ENCODE peak calls at places on chromosome 1, in nine cellular contexts. Y, L, A, D, M, P, B, R and G are unnamed samples.

GRCh38 chr1:74733616-74734484 is 898 bp downstream of the TYW3 start:
- DNase-seq in D (peak), R (peak), B (peak), P (no peak), Y (peak), M (peak), L (peak), A (peak), G (no peak)

GRCh38 chr1:21524220-21524619 is 15.0 kb downstream of the ALPL start:
- DNase-seq in Y (no peak), A (no peak), R (no peak), P (no peak), D (no peak), M (no peak), B (no peak), L (no peak), G (no peak)

GRCh38 chr1:68112835-68113243 is 62.4 kb upstream of the DIRAS3 start:
- DNase-seq in A (peak), P (no peak), R (no peak), M (no peak), L (peak), D (peak), Y (no peak), B (peak), G (no peak)

GRCh38 chr1:41713557-41714327 is 205.0 kb downstream of the HIVEP3 start:
- DNase-seq in Y (no peak), D (peak), R (no peak), B (peak), L (peak), P (no peak), A (no peak), M (no peak), G (no peak)

GRCh38 chr1:234409328-234409727 is 36.1 kb downstream of the COA6 start:
- DNase-seq in Y (no peak), A (no peak), D (peak), P (no peak), R (no peak), B (no peak), M (no peak), L (no peak), G (no peak)

GRCh38 chr1:77175230-77175844 is 43.9 kb downstream of the PIGK start:
- DNase-seq in R (no peak), P (no peak), L (no peak), A (peak), D (peak), Y (no peak), B (peak), M (no peak), G (no peak)

GRCh38 chr1:48492392-48492791 is 20.4 kb upstream of the SPATA6 start:
- DNase-seq in P (no peak), A (no peak), L (no peak), R (no peak), B (no peak), Y (peak), D (no peak), M (no peak), G (no peak)

GRCh38 chr1:177824508-177824982 is 145.3 kb downstream of the SEC16B start:
- DNase-seq in Y (no peak), P (no peak), M (no peak), L (no peak), B (no peak), D (no peak), A (no peak), R (no peak), G (no peak)

GRCh38 chr1:108854226-108855019 is 2.5 kb downstream of the AKNAD1 start:
- DNase-seq in Y (no peak), P (no peak), A (no peak), D (no peak), R (no peak), B (no peak), M (no peak), L (no peak), G (no peak)

GRCh38 chr1:155048449-155049334 is 2.4 kb upstream of the ADAM15 start:
- DNase-seq in A (no peak), P (no peak), Y (no peak), D (no peak), B (no peak), M (no peak), L (no peak), R (no peak), G (no peak)

GRCh38 chr1:65799601-65800000 is 6.9 kb downstream of the PDE4B start:
- DNase-seq in P (no peak), B (no peak), Y (no peak), A (no peak), D (no peak), L (no peak), M (no peak), R (no peak), G (no peak)

GRCh38 chr1:67834246-67834877 is 1.1 kb upstream of the GNG12 start:
- DNase-seq in P (no peak), B (no peak), Y (no peak), D (no peak), R (no peak), M (no peak), A (no peak), L (no peak), G (no peak)

GRCh38 chr1:203078478-203078877 is 7.3 kb downstream of the MYOG start:
- DNase-seq in R (no peak), M (no peak), Y (peak), L (no peak), B (no peak), P (no peak), A (no peak), D (no peak), G (no peak)

GRCh38 chr1:187045371-187045770 is 216.6 kb downstream of the PLA2G4A start:
- DNase-seq in M (no peak), A (no peak), P (no peak), L (no peak), Y (no peak), D (no peak), B (no peak), R (no peak), G (no peak)

GRCh38 chr1:156409424-156409823 is 40.4 kb downstream of the RHBG start:
- DNase-seq in Y (no peak), L (no peak), M (no peak), P (no peak), R (no peak), A (no peak), D (no peak), B (no peak), G (no peak)

GRCh38 chr1:3534803-3535637 is 76.3 kb downstream of the MEGF6 start:
- DNase-seq in A (no peak), Y (no peak), D (no peak), R (no peak), B (no peak), L (no peak), M (no peak), P (no peak), G (no peak)

GRCh38 chr1:234755449-234755863 is 145.5 kb upstream of the IRF2BP2 start:
- DNase-seq in A (peak), B (peak), R (no peak), P (peak), L (peak), Y (peak), M (peak), D (peak), G (peak)

GRCh38 chr1:60825593-60825992 is 256.8 kb upstream of the NFIA start:
- DNase-seq in P (no peak), R (no peak), B (no peak), Y (peak), D (no peak), L (peak), M (no peak), A (no peak), G (no peak)

GRCh38 chr1:227924838-227925574 is 22.7 kb downstream of the WNT9A start:
- DNase-seq in P (no peak), B (no peak), A (no peak), R (no peak), Y (no peak), L (no peak), D (no peak), M (no peak), G (no peak)

GRCh38 chr1:109918077-109918606 is 7.5 kb downstream of the CSF1 start:
- DNase-seq in R (no peak), B (no peak), A (no peak), P (no peak), M (no peak), Y (peak), D (no peak), L (no peak), G (no peak)

GRCh38 chr1:164754088-164754600 is 195.2 kb downstream of the PBX1 start:
- DNase-seq in L (no peak), P (peak), Y (peak), R (no peak), A (no peak), B (no peak), D (peak), M (no peak), G (no peak)

GRCh38 chr1:27589841-27590426 is 14.0 kb downstream of the AHDC1 start:
- DNase-seq in R (no peak), D (peak), L (peak), B (no peak), A (no peak), Y (no peak), P (peak), M (no peak), G (no peak)

GRCh38 chr1:41537788-41538351 is 53.4 kb upstream of the EDN2 start:
- DNase-seq in L (no peak), D (peak), A (no peak), P (peak), Y (peak), M (no peak), R (no peak), B (peak), G (no peak)

GRCh38 chr1:230176871-230177411 is 109.9 kb downstream of the GALNT2 start:
- DNase-seq in M (no peak), R (no peak), B (no peak), Y (no peak), P (peak), L (no peak), D (peak), A (no peak), G (no peak)

GRCh38 chr1:36925251-36925650 is 109.1 kb downstream of the GRIK3 start:
- DNase-seq in P (peak), D (no peak), Y (no peak), R (no peak), L (no peak), A (no peak), B (no peak), M (no peak), G (no peak)

GRCh38 chr1:181101581-181102226 is 13.2 kb downstream of the IER5 start:
- DNase-seq in M (no peak), B (no peak), P (no peak), R (no peak), L (peak), A (no peak), D (peak), Y (no peak), G (no peak)

GRCh38 chr1:179190861-179191260 is 38.6 kb downstream of the ABL2 start:
- DNase-seq in Y (no peak), M (no peak), D (no peak), R (no peak), A (no peak), P (no peak), B (no peak), L (no peak), G (no peak)